ENCODE peak calls at places on chromosome 20, in eight cellular contexts. One of them, this sample, is unnamed.
A peak's percentile ranks its signal among the peaks of the same experiment; 100 is the strongest.

GRCh38 chr20:16290358-16290757 is 282.9 kb downstream of the KIF16B start:
- DNase-seq in fibroblast of lung: no peak
- DNase-seq in activated naive CD8-positive, alpha-beta T cell treated with anti-CD3 and anti-CD28 coated beads, Interleukin-2, amount 50 U/mL, for 24 hours: no peak
- DNase-seq in stromal cell of bone marrow: no peak
- DNase-seq in T follicular helper cell: no peak
- DNase-seq in Jurkat, Clone E6-1: no peak
- DNase-seq in effector CD4-positive, alpha-beta T cell: no peak
- DNase-seq in iPS-NIHi11: peak; percentile 20
- DNase-seq in this sample: no peak

GRCh38 chr20:54345817-54346216 is 129.6 kb upstream of the DOK5 start:
- DNase-seq in iPS-NIHi11: no peak
- DNase-seq in Jurkat, Clone E6-1: no peak
- DNase-seq in T follicular helper cell: no peak
- DNase-seq in stromal cell of bone marrow: no peak
- DNase-seq in activated naive CD8-positive, alpha-beta T cell treated with anti-CD3 and anti-CD28 coated beads, Interleukin-2, amount 50 U/mL, for 24 hours: no peak
- DNase-seq in effector CD4-positive, alpha-beta T cell: no peak
- DNase-seq in fibroblast of lung: no peak
- DNase-seq in this sample: no peak

GRCh38 chr20:8242827-8243764 is 111.0 kb downstream of the PLCB1 start:
- DNase-seq in stromal cell of bone marrow: no peak
- DNase-seq in activated naive CD8-positive, alpha-beta T cell treated with anti-CD3 and anti-CD28 coated beads, Interleukin-2, amount 50 U/mL, for 24 hours: no peak
- DNase-seq in Jurkat, Clone E6-1: no peak
- DNase-seq in fibroblast of lung: peak; percentile 59
- DNase-seq in iPS-NIHi11: no peak
- DNase-seq in T follicular helper cell: no peak
- DNase-seq in effector CD4-positive, alpha-beta T cell: no peak
- DNase-seq in this sample: no peak

GRCh38 chr20:63968928-63969760 is 586 bp downstream of the ZNF512B start:
- DNase-seq in activated naive CD8-positive, alpha-beta T cell treated with anti-CD3 and anti-CD28 coated beads, Interleukin-2, amount 50 U/mL, for 24 hours: no peak
- DNase-seq in fibroblast of lung: no peak
- DNase-seq in iPS-NIHi11: peak; percentile 64
- DNase-seq in stromal cell of bone marrow: no peak
- DNase-seq in Jurkat, Clone E6-1: no peak
- DNase-seq in T follicular helper cell: no peak
- DNase-seq in effector CD4-positive, alpha-beta T cell: no peak
- DNase-seq in this sample: no peak

GRCh38 chr20:23143098-23143497 is 57.0 kb upstream of the CD93 start:
- DNase-seq in activated naive CD8-positive, alpha-beta T cell treated with anti-CD3 and anti-CD28 coated beads, Interleukin-2, amount 50 U/mL, for 24 hours: peak; percentile 20
- DNase-seq in Jurkat, Clone E6-1: no peak
- DNase-seq in effector CD4-positive, alpha-beta T cell: no peak
- DNase-seq in iPS-NIHi11: no peak
- DNase-seq in fibroblast of lung: peak; percentile 81
- DNase-seq in T follicular helper cell: no peak
- DNase-seq in stromal cell of bone marrow: peak; percentile 88
- DNase-seq in this sample: peak; percentile 34

GRCh38 chr20:3405139-3405538 is 2.3 kb downstream of the DNAAF9 start:
- DNase-seq in effector CD4-positive, alpha-beta T cell: no peak
- DNase-seq in fibroblast of lung: no peak
- DNase-seq in activated naive CD8-positive, alpha-beta T cell treated with anti-CD3 and anti-CD28 coated beads, Interleukin-2, amount 50 U/mL, for 24 hours: no peak
- DNase-seq in stromal cell of bone marrow: no peak
- DNase-seq in iPS-NIHi11: peak; percentile 29
- DNase-seq in Jurkat, Clone E6-1: no peak
- DNase-seq in T follicular helper cell: no peak
- DNase-seq in this sample: no peak

GRCh38 chr20:60395993-60396392 is 437.8 kb downstream of the CDH26 start:
- DNase-seq in Jurkat, Clone E6-1: no peak
- DNase-seq in fibroblast of lung: no peak
- DNase-seq in activated naive CD8-positive, alpha-beta T cell treated with anti-CD3 and anti-CD28 coated beads, Interleukin-2, amount 50 U/mL, for 24 hours: no peak
- DNase-seq in iPS-NIHi11: no peak
- DNase-seq in T follicular helper cell: no peak
- DNase-seq in effector CD4-positive, alpha-beta T cell: no peak
- DNase-seq in stromal cell of bone marrow: no peak
- DNase-seq in this sample: no peak

GRCh38 chr20:31923388-31924271 is 28.2 kb downstream of the PDRG1 start:
- DNase-seq in activated naive CD8-positive, alpha-beta T cell treated with anti-CD3 and anti-CD28 coated beads, Interleukin-2, amount 50 U/mL, for 24 hours: peak; percentile 39
- DNase-seq in iPS-NIHi11: no peak
- DNase-seq in stromal cell of bone marrow: no peak
- DNase-seq in Jurkat, Clone E6-1: peak; percentile 48
- DNase-seq in fibroblast of lung: no peak
- DNase-seq in T follicular helper cell: no peak
- DNase-seq in effector CD4-positive, alpha-beta T cell: no peak
- DNase-seq in this sample: no peak

GRCh38 chr20:32071395-32072167 is 19.5 kb downstream of the HCK start:
- DNase-seq in Jurkat, Clone E6-1: no peak
- DNase-seq in T follicular helper cell: no peak
- DNase-seq in fibroblast of lung: no peak
- DNase-seq in stromal cell of bone marrow: no peak
- DNase-seq in activated naive CD8-positive, alpha-beta T cell treated with anti-CD3 and anti-CD28 coated beads, Interleukin-2, amount 50 U/mL, for 24 hours: no peak
- DNase-seq in iPS-NIHi11: no peak
- DNase-seq in effector CD4-positive, alpha-beta T cell: no peak
- DNase-seq in this sample: no peak

GRCh38 chr20:11438412-11438811 is 479.3 kb upstream of the BTBD3 start:
- DNase-seq in Jurkat, Clone E6-1: no peak
- DNase-seq in T follicular helper cell: no peak
- DNase-seq in stromal cell of bone marrow: no peak
- DNase-seq in fibroblast of lung: no peak
- DNase-seq in iPS-NIHi11: no peak
- DNase-seq in activated naive CD8-positive, alpha-beta T cell treated with anti-CD3 and anti-CD28 coated beads, Interleukin-2, amount 50 U/mL, for 24 hours: no peak
- DNase-seq in effector CD4-positive, alpha-beta T cell: no peak
- DNase-seq in this sample: no peak

GRCh38 chr20:63092660-63093215 is 86.0 kb upstream of the BHLHE23 start:
- DNase-seq in stromal cell of bone marrow: no peak
- DNase-seq in fibroblast of lung: no peak
- DNase-seq in activated naive CD8-positive, alpha-beta T cell treated with anti-CD3 and anti-CD28 coated beads, Interleukin-2, amount 50 U/mL, for 24 hours: no peak
- DNase-seq in T follicular helper cell: no peak
- DNase-seq in iPS-NIHi11: peak; percentile 15
- DNase-seq in effector CD4-positive, alpha-beta T cell: no peak
- DNase-seq in Jurkat, Clone E6-1: no peak
- DNase-seq in this sample: no peak

GRCh38 chr20:50130346-50130703 is 17.4 kb upstream of the UBE2V1 start:
- DNase-seq in Jurkat, Clone E6-1: no peak
- DNase-seq in T follicular helper cell: no peak
- DNase-seq in effector CD4-positive, alpha-beta T cell: no peak
- DNase-seq in stromal cell of bone marrow: no peak
- DNase-seq in fibroblast of lung: no peak
- DNase-seq in activated naive CD8-positive, alpha-beta T cell treated with anti-CD3 and anti-CD28 coated beads, Interleukin-2, amount 50 U/mL, for 24 hours: no peak
- DNase-seq in iPS-NIHi11: no peak
- DNase-seq in this sample: no peak

GRCh38 chr20:1822564-1823420 is 72.4 kb upstream of the SIRPA start:
- DNase-seq in fibroblast of lung: no peak
- DNase-seq in effector CD4-positive, alpha-beta T cell: no peak
- DNase-seq in T follicular helper cell: no peak
- DNase-seq in iPS-NIHi11: no peak
- DNase-seq in activated naive CD8-positive, alpha-beta T cell treated with anti-CD3 and anti-CD28 coated beads, Interleukin-2, amount 50 U/mL, for 24 hours: no peak
- DNase-seq in stromal cell of bone marrow: no peak
- DNase-seq in Jurkat, Clone E6-1: no peak
- DNase-seq in this sample: no peak

GRCh38 chr20:16952965-16953364 is 204.8 kb downstream of the OTOR start:
- DNase-seq in T follicular helper cell: no peak
- DNase-seq in fibroblast of lung: no peak
- DNase-seq in Jurkat, Clone E6-1: no peak
- DNase-seq in iPS-NIHi11: no peak
- DNase-seq in effector CD4-positive, alpha-beta T cell: no peak
- DNase-seq in stromal cell of bone marrow: no peak
- DNase-seq in activated naive CD8-positive, alpha-beta T cell treated with anti-CD3 and anti-CD28 coated beads, Interleukin-2, amount 50 U/mL, for 24 hours: no peak
- DNase-seq in this sample: no peak

GRCh38 chr20:63378626-63379025 is 17.5 kb upstream of the CHRNA4 start:
- DNase-seq in stromal cell of bone marrow: no peak
- DNase-seq in effector CD4-positive, alpha-beta T cell: no peak
- DNase-seq in Jurkat, Clone E6-1: no peak
- DNase-seq in activated naive CD8-positive, alpha-beta T cell treated with anti-CD3 and anti-CD28 coated beads, Interleukin-2, amount 50 U/mL, for 24 hours: no peak
- DNase-seq in fibroblast of lung: no peak
- DNase-seq in T follicular helper cell: no peak
- DNase-seq in iPS-NIHi11: peak; percentile 84
- DNase-seq in this sample: no peak

GRCh38 chr20:32830437-32830836 is 10.7 kb downstream of the MAPRE1 start:
- DNase-seq in T follicular helper cell: no peak
- DNase-seq in activated naive CD8-positive, alpha-beta T cell treated with anti-CD3 and anti-CD28 coated beads, Interleukin-2, amount 50 U/mL, for 24 hours: no peak
- DNase-seq in effector CD4-positive, alpha-beta T cell: no peak
- DNase-seq in stromal cell of bone marrow: peak; percentile 20
- DNase-seq in iPS-NIHi11: no peak
- DNase-seq in fibroblast of lung: peak; percentile 53
- DNase-seq in Jurkat, Clone E6-1: no peak
- DNase-seq in this sample: peak; percentile 16

GRCh38 chr20:1474817-1475603 is 8.4 kb upstream of the NSFL1C start:
- DNase-seq in stromal cell of bone marrow: no peak
- DNase-seq in T follicular helper cell: no peak
- DNase-seq in effector CD4-positive, alpha-beta T cell: no peak
- DNase-seq in iPS-NIHi11: peak; percentile 45
- DNase-seq in fibroblast of lung: no peak
- DNase-seq in activated naive CD8-positive, alpha-beta T cell treated with anti-CD3 and anti-CD28 coated beads, Interleukin-2, amount 50 U/mL, for 24 hours: no peak
- DNase-seq in Jurkat, Clone E6-1: no peak
- DNase-seq in this sample: no peak

GRCh38 chr20:10802201-10802600 is 128.4 kb upstream of the JAG1 start:
- DNase-seq in T follicular helper cell: no peak
- DNase-seq in activated naive CD8-positive, alpha-beta T cell treated with anti-CD3 and anti-CD28 coated beads, Interleukin-2, amount 50 U/mL, for 24 hours: no peak
- DNase-seq in Jurkat, Clone E6-1: no peak
- DNase-seq in effector CD4-positive, alpha-beta T cell: no peak
- DNase-seq in stromal cell of bone marrow: no peak
- DNase-seq in iPS-NIHi11: no peak
- DNase-seq in fibroblast of lung: no peak
- DNase-seq in this sample: peak; percentile 37

GRCh38 chr20:12970372-12970821 is 38.4 kb upstream of the SPTLC3 start:
- DNase-seq in stromal cell of bone marrow: peak; percentile 38
- DNase-seq in effector CD4-positive, alpha-beta T cell: no peak
- DNase-seq in fibroblast of lung: peak; percentile 74
- DNase-seq in iPS-NIHi11: peak; percentile 24
- DNase-seq in Jurkat, Clone E6-1: peak; percentile 24
- DNase-seq in T follicular helper cell: no peak
- DNase-seq in activated naive CD8-positive, alpha-beta T cell treated with anti-CD3 and anti-CD28 coated beads, Interleukin-2, amount 50 U/mL, for 24 hours: no peak
- DNase-seq in this sample: no peak

This sample was measured in kidney epithelial cell.